ENCODE peak calls at places on chromosomes 2 and 18, in nine cellular contexts. One of them, this sample, is unnamed.

GRCh38 chr2:186187854-186188253 is 298.2 kb upstream of the ZC3H15 start:
- DNase-seq in HL-60: no peak
- DNase-seq in stomach: no peak
- DNase-seq in CD4-positive, alpha-beta T cell: no peak
- DNase-seq in substantia nigra: no peak
- DNase-seq in esophagus squamous epithelium: no peak
- DNase-seq in mesenchymal stem cell: no peak
- DNase-seq in K562: no peak
- DNase-seq in IMR-90: no peak
- DNase-seq in this sample: no peak

GRCh38 chr2:111634050-111634784 is 249.8 kb downstream of the ANAPC1 start:
- DNase-seq in CD4-positive, alpha-beta T cell: no peak
- DNase-seq in mesenchymal stem cell: peak
- DNase-seq in IMR-90: peak
- DNase-seq in HL-60: no peak
- DNase-seq in esophagus squamous epithelium: no peak
- DNase-seq in K562: no peak
- DNase-seq in substantia nigra: no peak
- DNase-seq in stomach: no peak
- DNase-seq in this sample: no peak

GRCh38 chr2:68336192-68336591 is 16.4 kb upstream of the CNRIP1 start:
- DNase-seq in IMR-90: peak
- DNase-seq in CD4-positive, alpha-beta T cell: no peak
- DNase-seq in HL-60: no peak
- DNase-seq in K562: no peak
- DNase-seq in mesenchymal stem cell: peak
- DNase-seq in stomach: no peak
- DNase-seq in substantia nigra: no peak
- DNase-seq in esophagus squamous epithelium: no peak
- DNase-seq in this sample: no peak

GRCh38 chr2:36960773-36961172 is 5.6 kb downstream of the STRN start:
- DNase-seq in K562: no peak
- DNase-seq in mesenchymal stem cell: no peak
- DNase-seq in CD4-positive, alpha-beta T cell: no peak
- DNase-seq in substantia nigra: no peak
- DNase-seq in HL-60: no peak
- DNase-seq in esophagus squamous epithelium: no peak
- DNase-seq in IMR-90: no peak
- DNase-seq in stomach: no peak
- DNase-seq in this sample: no peak

GRCh38 chr18:48794251-48794970 is 156.4 kb downstream of the SMAD7 start:
- DNase-seq in esophagus squamous epithelium: no peak
- DNase-seq in IMR-90: no peak
- DNase-seq in CD4-positive, alpha-beta T cell: no peak
- DNase-seq in HL-60: no peak
- DNase-seq in mesenchymal stem cell: no peak
- DNase-seq in stomach: no peak
- DNase-seq in K562: no peak
- DNase-seq in substantia nigra: no peak
- DNase-seq in this sample: no peak

GRCh38 chr2:241445426-241445825 is 63.0 kb downstream of the STK25 start:
- DNase-seq in CD4-positive, alpha-beta T cell: no peak
- DNase-seq in substantia nigra: no peak
- DNase-seq in esophagus squamous epithelium: no peak
- DNase-seq in stomach: no peak
- DNase-seq in HL-60: no peak
- DNase-seq in mesenchymal stem cell: no peak
- DNase-seq in K562: no peak
- DNase-seq in IMR-90: no peak
- DNase-seq in this sample: no peak

GRCh38 chr18:23238152-23238531 is 102.9 kb downstream of the CABLES1 start:
- DNase-seq in mesenchymal stem cell: peak
- DNase-seq in IMR-90: peak
- DNase-seq in stomach: peak
- DNase-seq in substantia nigra: peak
- DNase-seq in HL-60: no peak
- DNase-seq in CD4-positive, alpha-beta T cell: no peak
- DNase-seq in K562: no peak
- DNase-seq in esophagus squamous epithelium: no peak
- DNase-seq in this sample: no peak

GRCh38 chr2:149329470-149330126 is 789 bp upstream of the LYPD6 start:
- DNase-seq in substantia nigra: peak
- DNase-seq in K562: no peak
- DNase-seq in CD4-positive, alpha-beta T cell: no peak
- DNase-seq in HL-60: no peak
- DNase-seq in mesenchymal stem cell: peak
- DNase-seq in esophagus squamous epithelium: no peak
- DNase-seq in stomach: peak
- DNase-seq in IMR-90: peak
- DNase-seq in this sample: no peak

GRCh38 chr2:60555794-60556161 is 2.3 kb upstream of the BCL11A start:
- DNase-seq in stomach: no peak
- DNase-seq in mesenchymal stem cell: peak
- DNase-seq in esophagus squamous epithelium: no peak
- DNase-seq in substantia nigra: no peak
- DNase-seq in CD4-positive, alpha-beta T cell: no peak
- DNase-seq in HL-60: no peak
- DNase-seq in IMR-90: no peak
- DNase-seq in K562: no peak
- DNase-seq in this sample: no peak

GRCh38 chr2:60558536-60558935 is 5.1 kb upstream of the BCL11A start:
- DNase-seq in K562: no peak
- DNase-seq in substantia nigra: no peak
- DNase-seq in CD4-positive, alpha-beta T cell: no peak
- DNase-seq in IMR-90: no peak
- DNase-seq in esophagus squamous epithelium: no peak
- DNase-seq in HL-60: no peak
- DNase-seq in stomach: no peak
- DNase-seq in mesenchymal stem cell: no peak
- DNase-seq in this sample: no peak

GRCh38 chr2:60555066-60555793 is 1.8 kb upstream of the BCL11A start:
- DNase-seq in stomach: peak
- DNase-seq in IMR-90: peak
- DNase-seq in CD4-positive, alpha-beta T cell: no peak
- DNase-seq in HL-60: peak
- DNase-seq in mesenchymal stem cell: peak
- DNase-seq in esophagus squamous epithelium: no peak
- DNase-seq in substantia nigra: peak
- DNase-seq in K562: peak
- DNase-seq in this sample: no peak

GRCh38 chr2:60556441-60556997 is 3.1 kb upstream of the BCL11A start:
- DNase-seq in esophagus squamous epithelium: no peak
- DNase-seq in stomach: no peak
- DNase-seq in IMR-90: no peak
- DNase-seq in substantia nigra: no peak
- DNase-seq in K562: no peak
- DNase-seq in CD4-positive, alpha-beta T cell: no peak
- DNase-seq in mesenchymal stem cell: no peak
- DNase-seq in HL-60: no peak
- DNase-seq in this sample: no peak

DNA sequence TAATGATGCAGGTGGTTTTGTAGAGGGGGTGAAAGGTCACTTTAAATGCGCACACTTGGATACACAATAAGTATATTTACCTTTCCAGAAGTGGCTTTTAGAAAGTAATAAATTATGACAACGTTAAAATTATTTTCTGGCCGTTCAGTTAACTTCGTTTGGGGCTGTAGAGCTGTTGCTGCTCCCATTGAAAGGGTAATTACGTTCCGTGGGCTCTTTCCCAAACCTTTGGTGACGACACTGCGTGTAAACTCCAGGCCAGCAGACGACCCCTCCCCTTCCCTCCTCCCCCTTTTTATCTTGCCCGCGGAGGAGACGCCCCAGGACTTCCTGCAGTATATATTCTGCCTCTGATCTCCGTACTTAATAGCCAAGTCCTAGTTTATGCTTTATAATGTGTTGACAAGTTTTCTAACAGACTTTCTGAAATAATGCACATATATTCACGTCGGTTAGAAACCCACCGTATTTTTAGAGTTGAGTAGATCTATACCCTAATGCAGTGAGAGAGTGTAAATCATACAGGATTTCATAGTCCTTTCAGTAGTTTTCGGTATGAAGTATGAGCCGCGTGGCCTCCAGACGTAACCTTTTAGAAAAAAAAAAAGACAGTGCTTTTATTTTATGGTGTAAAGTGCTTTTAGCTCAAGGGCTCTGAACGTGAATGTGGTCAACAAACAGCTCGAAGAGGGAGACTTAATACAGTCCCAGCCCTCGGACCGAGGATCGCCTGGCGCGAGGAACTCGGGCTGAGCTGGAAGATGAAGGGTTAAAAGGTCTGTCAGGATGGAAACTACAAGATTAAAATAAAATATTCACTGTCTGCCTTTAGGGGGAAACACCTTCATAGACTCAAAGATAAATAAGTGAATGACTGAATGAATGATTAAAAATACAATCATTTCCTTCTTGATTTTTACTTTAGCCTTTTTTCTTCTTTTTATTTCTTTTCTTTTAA is 3.8 kb upstream of the BCL11A start:
- DNase-seq in CD4-positive, alpha-beta T cell: no peak
- DNase-seq in stomach: no peak
- DNase-seq in mesenchymal stem cell: no peak
- DNase-seq in IMR-90: no peak
- DNase-seq in esophagus squamous epithelium: no peak
- DNase-seq in K562: peak
- DNase-seq in HL-60: no peak
- DNase-seq in substantia nigra: no peak
- DNase-seq in this sample: no peak
- H3K27ac ChIP-seq in CD4-positive, alpha-beta T cell: no peak
- H3K27ac ChIP-seq in stomach: no peak
- H3K27ac ChIP-seq in mesenchymal stem cell: no peak
- H3K27ac ChIP-seq in IMR-90: no peak
- H3K27ac ChIP-seq in esophagus squamous epithelium: peak
- H3K27ac ChIP-seq in K562: no peak
- H3K27ac ChIP-seq in HL-60: peak
- H3K27ac ChIP-seq in substantia nigra: no peak
- H3K27ac ChIP-seq in this sample: no peak

GRCh38 chr2:231672617-231673347 is 35.5 kb upstream of the PTMA start:
- DNase-seq in IMR-90: peak
- DNase-seq in esophagus squamous epithelium: no peak
- DNase-seq in CD4-positive, alpha-beta T cell: no peak
- DNase-seq in mesenchymal stem cell: peak
- DNase-seq in HL-60: no peak
- DNase-seq in K562: peak
- DNase-seq in stomach: peak
- DNase-seq in substantia nigra: no peak
- DNase-seq in this sample: no peak
- H3K27ac ChIP-seq in IMR-90: peak
- H3K27ac ChIP-seq in esophagus squamous epithelium: peak
- H3K27ac ChIP-seq in CD4-positive, alpha-beta T cell: no peak
- H3K27ac ChIP-seq in mesenchymal stem cell: peak
- H3K27ac ChIP-seq in HL-60: peak
- H3K27ac ChIP-seq in K562: peak
- H3K27ac ChIP-seq in stomach: peak
- H3K27ac ChIP-seq in substantia nigra: peak
- H3K27ac ChIP-seq in this sample: no peak

GRCh38 chr2:237876518-237876917 is 17.1 kb downstream of the RAMP1 start:
- DNase-seq in mesenchymal stem cell: no peak
- DNase-seq in substantia nigra: no peak
- DNase-seq in IMR-90: no peak
- DNase-seq in esophagus squamous epithelium: no peak
- DNase-seq in HL-60: no peak
- DNase-seq in CD4-positive, alpha-beta T cell: no peak
- DNase-seq in stomach: no peak
- DNase-seq in K562: no peak
- DNase-seq in this sample: no peak

GRCh38 chr2:237873961-237874551 is 14.6 kb downstream of the RAMP1 start:
- DNase-seq in HL-60: no peak
- DNase-seq in esophagus squamous epithelium: no peak
- DNase-seq in K562: no peak
- DNase-seq in stomach: no peak
- DNase-seq in CD4-positive, alpha-beta T cell: no peak
- DNase-seq in mesenchymal stem cell: no peak
- DNase-seq in IMR-90: no peak
- DNase-seq in substantia nigra: no peak
- DNase-seq in this sample: no peak

GRCh38 chr2:237876056-237876439 is 16.6 kb downstream of the RAMP1 start:
- DNase-seq in CD4-positive, alpha-beta T cell: no peak
- DNase-seq in IMR-90: no peak
- DNase-seq in K562: no peak
- DNase-seq in mesenchymal stem cell: no peak
- DNase-seq in stomach: peak
- DNase-seq in esophagus squamous epithelium: no peak
- DNase-seq in HL-60: no peak
- DNase-seq in substantia nigra: no peak
- DNase-seq in this sample: no peak

GRCh38 chr2:237874585-237875161 is 15.2 kb downstream of the RAMP1 start:
- DNase-seq in K562: no peak
- DNase-seq in HL-60: no peak
- DNase-seq in mesenchymal stem cell: peak
- DNase-seq in stomach: no peak
- DNase-seq in IMR-90: peak
- DNase-seq in esophagus squamous epithelium: no peak
- DNase-seq in substantia nigra: no peak
- DNase-seq in CD4-positive, alpha-beta T cell: no peak
- DNase-seq in this sample: no peak

GRCh38 chr2:237875234-237876055 is 16.0 kb downstream of the RAMP1 start:
- DNase-seq in IMR-90: no peak
- DNase-seq in mesenchymal stem cell: no peak
- DNase-seq in stomach: no peak
- DNase-seq in HL-60: no peak
- DNase-seq in esophagus squamous epithelium: no peak
- DNase-seq in substantia nigra: no peak
- DNase-seq in K562: no peak
- DNase-seq in CD4-positive, alpha-beta T cell: no peak
- DNase-seq in this sample: no peak
- H3K27ac ChIP-seq in IMR-90: no peak
- H3K27ac ChIP-seq in mesenchymal stem cell: peak
- H3K27ac ChIP-seq in stomach: peak
- H3K27ac ChIP-seq in HL-60: no peak
- H3K27ac ChIP-seq in esophagus squamous epithelium: no peak
- H3K27ac ChIP-seq in substantia nigra: no peak
- H3K27ac ChIP-seq in K562: no peak
- H3K27ac ChIP-seq in CD4-positive, alpha-beta T cell: no peak
- H3K27ac ChIP-seq in this sample: no peak

GRCh38 chr2:235506291-235506996 is 12.6 kb downstream of the AGAP1 start:
- DNase-seq in K562: no peak
- DNase-seq in esophagus squamous epithelium: no peak
- DNase-seq in IMR-90: no peak
- DNase-seq in HL-60: no peak
- DNase-seq in stomach: no peak
- DNase-seq in CD4-positive, alpha-beta T cell: no peak
- DNase-seq in mesenchymal stem cell: no peak
- DNase-seq in substantia nigra: no peak
- DNase-seq in this sample: no peak

GRCh38 chr2:235507928-235508327 is 14.1 kb downstream of the AGAP1 start:
- DNase-seq in stomach: no peak
- DNase-seq in K562: no peak
- DNase-seq in mesenchymal stem cell: no peak
- DNase-seq in esophagus squamous epithelium: no peak
- DNase-seq in substantia nigra: no peak
- DNase-seq in HL-60: no peak
- DNase-seq in CD4-positive, alpha-beta T cell: no peak
- DNase-seq in IMR-90: no peak
- DNase-seq in this sample: no peak

GRCh38 chr2:235505210-235505741 is 11.4 kb downstream of the AGAP1 start:
- DNase-seq in mesenchymal stem cell: peak
- DNase-seq in substantia nigra: no peak
- DNase-seq in stomach: peak
- DNase-seq in IMR-90: no peak
- DNase-seq in esophagus squamous epithelium: no peak
- DNase-seq in CD4-positive, alpha-beta T cell: no peak
- DNase-seq in HL-60: no peak
- DNase-seq in K562: no peak
- DNase-seq in this sample: no peak

GRCh38 chr2:235508371-235509160 is 14.7 kb downstream of the AGAP1 start:
- DNase-seq in substantia nigra: no peak
- DNase-seq in IMR-90: no peak
- DNase-seq in HL-60: no peak
- DNase-seq in CD4-positive, alpha-beta T cell: no peak
- DNase-seq in stomach: no peak
- DNase-seq in mesenchymal stem cell: no peak
- DNase-seq in K562: no peak
- DNase-seq in esophagus squamous epithelium: no peak
- DNase-seq in this sample: no peak

DNA sequence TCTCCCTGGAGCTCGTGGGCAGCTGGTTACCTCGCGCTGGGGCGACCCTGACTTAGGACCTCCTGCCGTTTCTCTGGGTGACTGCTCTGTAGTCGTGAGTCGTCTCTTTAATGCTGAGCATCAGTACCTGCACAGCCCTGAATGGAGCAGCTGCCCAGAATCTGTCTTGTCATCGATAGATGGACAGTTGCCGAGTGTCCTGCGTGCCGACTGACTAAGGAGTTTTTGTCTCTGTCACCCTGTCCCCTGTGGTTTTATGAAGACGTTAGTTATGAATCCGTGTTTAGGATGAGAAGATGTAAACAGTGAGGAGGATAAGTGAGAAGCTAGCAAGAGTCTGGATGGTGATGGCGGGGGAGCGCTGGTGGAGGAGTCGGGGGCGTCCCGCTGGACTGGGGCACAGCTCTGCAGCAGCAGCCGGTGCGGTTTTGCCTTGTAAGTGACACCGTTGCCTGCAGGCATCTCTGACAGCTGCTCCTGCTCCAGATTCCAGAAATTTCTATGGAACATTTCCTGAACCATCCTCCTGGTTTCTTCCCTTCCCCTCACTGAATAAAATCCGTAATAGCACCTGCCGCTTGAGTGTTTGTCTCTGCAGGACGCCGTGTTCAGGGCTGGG is 13.3 kb downstream of the AGAP1 start:
- DNase-seq in CD4-positive, alpha-beta T cell: no peak
- DNase-seq in substantia nigra: no peak
- DNase-seq in stomach: no peak
- DNase-seq in esophagus squamous epithelium: no peak
- DNase-seq in K562: no peak
- DNase-seq in IMR-90: no peak
- DNase-seq in mesenchymal stem cell: no peak
- DNase-seq in HL-60: no peak
- DNase-seq in this sample: no peak
- H3K27ac ChIP-seq in CD4-positive, alpha-beta T cell: no peak
- H3K27ac ChIP-seq in substantia nigra: no peak
- H3K27ac ChIP-seq in stomach: no peak
- H3K27ac ChIP-seq in esophagus squamous epithelium: no peak
- H3K27ac ChIP-seq in K562: no peak
- H3K27ac ChIP-seq in IMR-90: no peak
- H3K27ac ChIP-seq in mesenchymal stem cell: no peak
- H3K27ac ChIP-seq in HL-60: no peak
- H3K27ac ChIP-seq in this sample: no peak

This sample was measured in iPS DF 6.9.